ENCODE peak calls at places on chromosomes 1 and 21, in six cellular contexts. V is A549, Z is astrocyte of the spinal cord, F is AG04450, Y is astrocyte, G is lung. I is an unnamed sample.
A peak's percentile ranks its signal among the peaks of the same experiment; 100 is the strongest.

GRCh38 chr1:197868751-197869501 is 33.5 kb upstream of the C1orf53 start:
- DNase-seq in Z (peak; percentile 76), Y (peak; percentile 36), G (no peak), V (peak; percentile 68), F (peak; percentile 33), I (peak; percentile 85)

GRCh38 chr1:107277022-107277421 is 136.2 kb downstream of the NTNG1 start:
- DNase-seq in G (no peak), Y (peak; percentile 56), Z (peak; percentile 62), F (peak; percentile 3), V (peak; percentile 34), I (peak; percentile 72)

GRCh38 chr1:53182688-53183276 is 13.8 kb upstream of the CPT2 start:
- DNase-seq in F (no peak), Y (no peak), V (no peak), G (no peak), Z (no peak), I (no peak)

GRCh38 chr1:173134029-173134428 is 73.1 kb downstream of the TNFSF4 start:
- DNase-seq in Z (peak; percentile 62), F (peak; percentile 26), Y (peak; percentile 75), V (no peak), G (no peak), I (peak; percentile 74)

GRCh38 chr1:161491472-161491871 is 13.8 kb upstream of the FCGR2A start:
- DNase-seq in Y (no peak), G (no peak), V (no peak), F (no peak), Z (no peak), I (no peak)

GRCh38 chr1:26740023-26740422 is 44.2 kb downstream of the ARID1A start:
- DNase-seq in Y (no peak), Z (no peak), F (no peak), V (no peak), G (no peak), I (no peak)

GRCh38 chr1:161736332-161736969 is 13.1 kb upstream of the DUSP12 start:
- DNase-seq in Z (peak; percentile 51), Y (no peak), G (no peak), V (peak; percentile 29), F (no peak), I (no peak)

GRCh38 chr1:203172184-203173115 is 3.2 kb downstream of the MYBPH start:
- DNase-seq in V (peak; percentile 67), Y (no peak), Z (peak; percentile 37), F (peak; percentile 21), G (peak; percentile 61), I (peak; percentile 63)

GRCh38 chr1:150213170-150214098 is 22.5 kb downstream of the ANP32E start:
- DNase-seq in G (peak; percentile 97), F (peak; percentile 82), V (peak; percentile 98), Y (peak; percentile 84), Z (peak; percentile 93), I (peak; percentile 95)

GRCh38 chr21:33393348-33393747 is 9.9 kb upstream of the IFNGR2 start:
- DNase-seq in V (no peak), G (no peak), Z (no peak), F (no peak), Y (no peak), I (no peak)

GRCh38 chr1:11550664-11551283 is 71.8 kb downstream of the DISP3 start:
- DNase-seq in G (peak; percentile 53), Z (peak; percentile 81), Y (peak; percentile 59), V (peak; percentile 53), F (peak; percentile 33), I (peak; percentile 83)

DNA sequence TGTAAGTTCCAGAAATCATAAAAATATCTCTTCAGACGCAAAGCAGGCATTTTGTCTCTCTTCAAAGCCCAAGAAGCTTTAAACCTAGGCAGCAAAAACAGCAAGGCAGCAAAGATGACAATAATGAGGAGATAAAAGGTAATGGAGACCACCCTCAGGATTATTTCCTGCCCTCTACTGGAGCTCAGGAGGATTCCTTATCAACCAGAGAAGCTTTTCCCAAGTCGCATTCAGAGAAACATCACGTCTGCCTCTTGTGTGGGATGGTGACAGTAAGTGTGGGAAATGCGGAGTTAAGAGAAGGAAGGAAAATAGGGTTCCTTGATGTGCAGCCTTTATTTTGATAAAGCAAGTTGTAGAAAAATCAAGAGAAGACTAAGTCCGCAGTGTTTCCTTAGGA is 365.8 kb downstream of the RGS7 start:
- DNase-seq in Y (no peak), F (no peak), G (no peak), V (no peak), Z (no peak), I (no peak)
- TF ChIP-seq CTCF in Y (no peak), F (no peak), G (no peak), V (no peak), Z (no peak), I (no peak)

GRCh38 chr1:23424171-23424959 is at the start of gene TCEA3:
- DNase-seq in Z (no peak), G (peak; percentile 46), F (no peak), Y (no peak), V (no peak), I (no peak)
- H3K4me3 ChIP-seq in Z (peak within 1 kb of the TSS; percentile 28), G (peak within 1 kb of the TSS; percentile 43), F (peak within 1 kb of the TSS; percentile 55), Y (peak within 1 kb of the TSS; percentile 54), V (no peak within 1 kb of the TSS), I (peak within 1 kb of the TSS; percentile 50)

DNA sequence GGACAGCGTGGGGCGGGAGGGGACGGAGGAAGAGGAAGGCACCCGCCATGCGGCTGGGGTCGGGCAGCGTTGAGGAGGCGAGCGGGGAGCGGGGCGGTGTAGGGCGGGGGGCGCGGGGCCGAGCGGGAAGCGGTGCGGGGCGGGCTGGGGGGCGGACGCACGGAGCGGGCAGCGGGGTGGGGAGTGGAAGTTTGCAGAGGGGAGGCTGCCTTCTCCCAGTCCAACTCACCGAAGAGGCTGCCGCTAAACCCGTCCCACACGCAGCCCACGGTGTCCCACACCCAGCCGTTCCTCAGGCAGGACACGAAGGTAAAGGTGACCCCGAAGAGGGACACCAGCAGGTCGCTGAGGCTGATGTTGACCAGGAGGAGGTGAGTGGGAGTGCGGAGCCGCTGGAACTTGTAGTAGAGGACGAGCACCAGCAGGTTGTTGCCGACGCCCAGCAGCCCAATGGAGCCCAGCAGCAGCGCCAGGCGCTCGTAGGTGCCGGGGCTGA is 468 bp downstream of the CHML start:
- DNase-seq in V (peak; percentile 67), Z (peak; percentile 52), F (no peak), G (peak; percentile 42), Y (peak; percentile 22), I (peak; percentile 51)
- TF ChIP-seq CTCF in V (no peak), Z (no peak), F (no peak), G (no peak), Y (no peak), I (no peak)

GRCh38 chr1:216531308-216532239 is 108.3 kb upstream of the USH2A start:
- DNase-seq in G (no peak), Y (peak; percentile 6), F (no peak), Z (peak; percentile 39), V (no peak), I (peak; percentile 43)
- H3K4me3 ChIP-seq in G (peak overlapping the region; percentile 28), Y (peak overlapping the region; percentile 54), F (peak overlapping the region; percentile 47), Z (peak overlapping the region; percentile 44), V (peak overlapping the region; percentile 32), I (peak overlapping the region; percentile 64)

GRCh38 chr1:46749403-46749802 is 30.5 kb upstream of the EFCAB14 start:
- DNase-seq in Y (peak; percentile 29), V (no peak), G (no peak), F (no peak), Z (no peak), I (no peak)

GRCh38 chr1:46749921-46750404 is 31.0 kb upstream of the EFCAB14 start:
- DNase-seq in F (no peak), G (no peak), Y (no peak), V (no peak), Z (no peak), I (no peak)

GRCh38 chr1:46742069-46742468 is 23.2 kb upstream of the EFCAB14 start:
- DNase-seq in V (no peak), Y (no peak), Z (no peak), G (no peak), F (no peak), I (no peak)

DNA sequence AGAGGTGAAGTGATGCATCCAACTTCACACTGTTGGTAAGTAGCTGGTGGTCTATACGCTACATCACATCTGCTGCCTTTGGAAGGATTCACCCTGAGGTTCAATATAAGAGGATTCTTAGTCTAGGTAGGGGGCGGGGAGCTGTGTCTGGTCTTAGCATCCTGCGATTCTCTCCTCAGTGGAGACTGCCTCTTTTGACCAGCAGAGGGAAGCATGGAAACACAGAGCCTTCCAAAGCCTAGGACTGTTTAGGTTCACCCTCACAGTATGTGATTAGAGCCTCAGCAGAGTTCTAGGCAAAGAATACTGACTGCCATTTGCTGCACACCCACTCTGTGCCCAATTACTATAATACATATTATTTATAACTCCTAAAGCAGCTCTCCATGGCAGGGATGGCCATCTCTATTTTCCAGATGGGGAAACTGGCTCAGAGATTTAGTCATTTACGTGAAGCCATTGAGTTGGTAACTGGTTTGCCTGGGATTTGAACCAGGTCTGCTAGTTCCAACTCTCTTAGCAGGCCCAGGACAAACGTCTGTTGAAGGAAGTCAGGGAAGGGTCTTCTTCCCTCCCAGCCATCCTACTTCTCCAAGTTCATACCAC is 28.9 kb upstream of the EFCAB14 start:
- DNase-seq in Z (peak; percentile 32), F (peak; percentile 8), V (peak; percentile 47), G (peak; percentile 71), Y (peak; percentile 20), I (peak; percentile 84)
- TF ChIP-seq CTCF in Z (peak; percentile 73), F (peak; percentile 74), V (peak; percentile 33), G (peak; percentile 72), Y (peak; percentile 53), I (peak; percentile 92)

GRCh38 chr21:34881894-34882371 is 167.2 kb downstream of the RUNX1 start:
- DNase-seq in Z (peak; percentile 90), F (peak; percentile 67), G (no peak), Y (peak; percentile 91), V (peak; percentile 57), I (peak; percentile 84)

GRCh38 chr21:34885125-34885524 is 164.0 kb downstream of the RUNX1 start:
- DNase-seq in F (no peak), V (no peak), Z (peak; percentile 36), Y (no peak), G (no peak), I (no peak)

GRCh38 chr21:34882719-34883131 is 166.4 kb downstream of the RUNX1 start:
- DNase-seq in Z (peak; percentile 23), F (no peak), G (no peak), V (no peak), Y (no peak), I (no peak)

GRCh38 chr21:34884346-34884929 is 164.7 kb downstream of the RUNX1 start:
- DNase-seq in F (no peak), Y (no peak), V (no peak), G (no peak), Z (peak; percentile 53), I (no peak)

DNA sequence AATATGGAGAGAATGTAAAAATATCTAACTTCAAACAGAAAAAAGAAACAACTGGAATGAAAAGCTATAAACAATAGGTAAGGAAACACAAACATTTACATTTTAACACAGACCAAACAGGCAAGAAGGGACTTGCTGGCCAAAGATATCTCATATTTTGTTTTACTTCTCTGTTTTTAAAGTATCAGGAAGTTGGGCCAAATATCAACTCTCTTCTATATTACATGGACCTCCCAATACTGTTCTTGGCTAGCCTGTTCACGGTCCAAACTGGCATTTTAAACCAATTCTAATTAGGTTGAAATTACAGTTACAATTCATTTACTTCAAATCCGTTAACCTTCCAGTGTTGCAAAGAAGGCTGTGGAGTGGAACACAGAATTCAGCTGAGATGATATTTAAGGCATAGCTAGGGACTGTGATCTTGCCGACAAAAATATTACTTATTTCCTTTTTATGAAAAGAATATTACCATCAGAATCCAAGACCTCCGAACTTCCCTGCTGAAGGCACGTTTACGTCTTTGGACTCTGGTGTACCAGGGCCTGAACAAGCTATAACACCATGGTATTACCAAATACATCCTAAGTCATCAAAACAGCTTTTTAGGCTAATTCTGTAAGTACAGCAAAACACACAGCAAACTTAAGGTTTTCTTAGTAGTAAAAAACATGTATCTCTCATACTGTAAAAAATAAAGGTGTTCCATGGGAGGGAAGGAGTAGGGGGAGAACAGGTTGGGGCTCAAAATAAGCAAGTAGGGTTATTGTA is 165.4 kb downstream of the RUNX1 start:
- DNase-seq in Z (peak; percentile 47), G (no peak), V (no peak), Y (no peak), F (no peak), I (no peak)
- H3K4me3 ChIP-seq in Z (peak overlapping the region; percentile 73), G (no peak overlapping the region), V (peak overlapping the region; percentile 72), Y (peak overlapping the region; percentile 95), F (peak overlapping the region; percentile 92), I (peak overlapping the region; percentile 94)

GRCh38 chr1:219703240-219703639 is 90.3 kb upstream of the ZC3H11B start:
- DNase-seq in G (no peak), F (no peak), Y (no peak), Z (no peak), V (no peak), I (no peak)
- TF ChIP-seq CTCF in G (no peak), F (no peak), Y (no peak), Z (no peak), V (no peak), I (peak; percentile 4)

I was measured in choroid plexus epithelial cell.